ENCODE peak calls at places on chromosomes 5 and 9, in four cellular contexts. R is pancreas, J is A549, B is lower lobe of right lung. H is an unnamed sample.

GRCh38 chr9:32603914-32604852 is 31.2 kb upstream of the NDUFB6 start:
- DNase-seq in R (no peak), J (peak; percentile 42), B (no peak), H (no peak)

GRCh38 chr5:95620870-95621838 is 1.3 kb downstream of the GPR150 start:
- DNase-seq in R (peak; percentile 63), J (peak; percentile 7), B (peak; percentile 53), H (no peak)

GRCh38 chr5:157648275-157648990 is 3.8 kb downstream of the SOX30 start:
- DNase-seq in R (no peak), J (no peak), B (no peak), H (no peak)

GRCh38 chr9:113011911-113012381 is at the start of gene ZNF883:
- DNase-seq in R (peak; percentile 59), J (peak; percentile 73), B (peak; percentile 65), H (peak; percentile 53)

GRCh38 chr9:83062653-83063527 is at the start of gene RASEF:
- DNase-seq in R (peak; percentile 89), J (peak; percentile 80), B (peak; percentile 87), H (no peak)

GRCh38 chr9:1837453-1838084 is 177.6 kb upstream of the SMARCA2 start:
- DNase-seq in R (peak; percentile 18), J (peak; percentile 49), B (no peak), H (no peak)

GRCh38 chr5:161975350-161975749 is 92.2 kb upstream of the GABRG2 start:
- DNase-seq in R (no peak), J (no peak), B (no peak), H (no peak)

GRCh38 chr9:35861161-35861897 is 8.9 kb downstream of the OR13J1 start:
- DNase-seq in R (no peak), J (no peak), B (no peak), H (no peak)

GRCh38 chr5:57311251-57311650 is 137.4 kb downstream of the GPBP1 start:
- DNase-seq in R (no peak), J (no peak), B (no peak), H (no peak)

GRCh38 chr5:27437594-27438200 is 399.3 kb upstream of the CDH9 start:
- DNase-seq in R (no peak), J (no peak), B (no peak), H (no peak)

GRCh38 chr9:95754533-95755420 is 120.7 kb upstream of the ERCC6L2 start:
- DNase-seq in R (no peak), J (no peak), B (no peak), H (no peak)

GRCh38 chr9:134949681-134950403 is 32.1 kb upstream of the FCN1 start:
- DNase-seq in R (no peak), J (no peak), B (no peak), H (no peak)

GRCh38 chr5:14218897-14219573 is 75.9 kb downstream of the TRIO start:
- DNase-seq in R (no peak), J (no peak), B (no peak), H (no peak)

GRCh38 chr5:132821791-132822190 is 8.7 kb downstream of the SHROOM1 start:
- DNase-seq in R (no peak), J (no peak), B (no peak), H (no peak)

DNA sequence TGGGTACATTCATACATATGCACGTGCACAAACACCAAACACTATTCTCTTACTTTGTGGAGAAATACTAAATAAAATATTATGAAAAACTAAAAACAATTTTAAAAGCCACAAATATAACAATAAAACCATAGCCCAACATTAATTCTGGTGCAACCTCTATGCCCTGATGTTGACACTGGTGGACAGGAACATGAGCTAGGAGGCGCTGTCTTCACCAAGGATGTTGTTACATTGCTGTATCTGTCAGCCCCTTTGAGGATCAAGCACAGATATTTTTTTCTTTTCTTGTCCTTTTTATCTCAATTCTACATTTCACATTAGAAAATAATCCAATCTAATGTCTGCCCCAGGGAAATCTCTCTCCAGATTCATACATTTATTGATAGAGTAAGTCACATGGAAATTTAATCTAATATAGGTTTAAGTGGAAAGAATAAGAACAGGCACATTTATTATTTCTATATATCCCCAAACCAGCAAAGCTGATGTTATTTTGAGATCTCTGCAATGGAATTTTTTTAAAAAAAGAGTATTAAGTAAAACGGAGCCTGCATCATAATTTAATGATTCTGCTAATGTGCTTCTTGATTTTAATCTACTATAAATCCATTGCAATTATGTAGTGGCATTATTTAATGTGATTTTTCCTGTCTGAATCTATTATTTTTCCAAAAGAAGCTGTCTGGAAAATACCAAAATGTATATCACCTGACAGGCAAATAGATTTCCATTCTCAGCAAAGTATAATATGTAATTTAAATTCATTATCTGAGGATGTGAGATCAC is 716.5 kb downstream of the MTRR start:
- DNase-seq in R (no peak), J (no peak), B (no peak), H (no peak)
- TF ChIP-seq CTCF in R (no peak), J (no peak), B (no peak), H (no peak)

GRCh38 chr5:136016945-136017530 is 11.8 kb upstream of the TGFBI start:
- DNase-seq in R (no peak), J (peak; percentile 97), B (no peak), H (no peak)
- H3K4me1 ChIP-seq in R (no peaks in the 10 kb centered on the region), J (peaks cover 91% of the 10 kb centered on the region), B (peaks cover 78% of the 10 kb centered on the region), H (peaks cover 8% of the 10 kb centered on the region)

GRCh38 chr9:14439555-14439954 is 125.6 kb upstream of the NFIB start:
- DNase-seq in R (no peak), J (no peak), B (no peak), H (no peak)

GRCh38 chr9:14438232-14438966 is 124.5 kb upstream of the NFIB start:
- DNase-seq in R (no peak), J (no peak), B (no peak), H (no peak)

GRCh38 chr9:14445946-14446345 is 132.0 kb upstream of the NFIB start:
- DNase-seq in R (no peak), J (no peak), B (no peak), H (no peak)

GRCh38 chr9:14440062-14440461 is 126.1 kb upstream of the NFIB start:
- DNase-seq in R (no peak), J (no peak), B (no peak), H (no peak)

DNA sequence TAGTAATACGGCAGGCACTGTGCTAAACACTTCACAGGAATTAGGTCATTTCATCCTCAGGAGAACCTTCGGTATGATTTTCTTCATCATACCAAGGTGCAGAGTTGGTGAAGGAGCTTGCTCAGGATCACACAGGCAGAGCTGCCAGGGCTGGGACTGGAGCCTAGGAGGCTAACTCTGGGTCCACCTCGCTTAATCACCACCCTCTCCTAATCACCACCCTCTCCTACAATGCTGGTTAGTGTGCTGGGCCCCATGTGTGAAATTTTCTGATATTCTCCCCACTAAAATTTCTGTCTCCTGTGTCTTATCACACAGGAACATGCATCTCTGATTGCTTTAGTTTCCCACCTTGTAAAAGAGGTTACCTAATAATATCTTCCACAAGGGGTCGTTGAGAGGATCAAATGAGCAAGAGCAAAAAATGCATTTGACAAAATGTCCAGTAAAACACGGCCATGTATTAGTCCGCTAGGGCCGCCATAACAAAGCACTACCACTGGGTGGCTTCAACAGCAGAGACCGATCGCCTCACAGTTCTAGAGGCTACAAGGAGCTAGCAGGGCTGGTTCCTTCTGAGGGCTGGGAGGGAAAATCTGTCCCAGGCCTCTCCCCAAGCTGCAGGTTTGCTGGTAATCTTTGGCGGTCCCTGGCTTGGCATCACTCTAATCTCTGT is 128.2 kb upstream of the NFIB start:
- DNase-seq in R (no peak), J (peak; percentile 82), B (no peak), H (no peak)
- TF ChIP-seq CTCF in R (no peak), J (peak; percentile 54), B (no peak), H (no peak)

GRCh38 chr9:121648799-121649198 is 2.6 kb upstream of the DAB2IP start:
- DNase-seq in R (no peak), J (no peak), B (no peak), H (no peak)
- H3K4me1 ChIP-seq in R (peaks cover 14% of the 10 kb centered on the region), J (peaks cover 34% of the 10 kb centered on the region), B (peaks cover 35% of the 10 kb centered on the region), H (peaks cover 5% of the 10 kb centered on the region)

GRCh38 chr5:119267958-119268386 is 87.8 kb upstream of the TNFAIP8 start:
- DNase-seq in R (peak; percentile 85), J (peak; percentile 84), B (peak; percentile 95), H (peak; percentile 89)
- TF ChIP-seq CTCF in R (no peak), J (no peak), B (peak; percentile 44), H (peak; percentile 4)

DNA sequence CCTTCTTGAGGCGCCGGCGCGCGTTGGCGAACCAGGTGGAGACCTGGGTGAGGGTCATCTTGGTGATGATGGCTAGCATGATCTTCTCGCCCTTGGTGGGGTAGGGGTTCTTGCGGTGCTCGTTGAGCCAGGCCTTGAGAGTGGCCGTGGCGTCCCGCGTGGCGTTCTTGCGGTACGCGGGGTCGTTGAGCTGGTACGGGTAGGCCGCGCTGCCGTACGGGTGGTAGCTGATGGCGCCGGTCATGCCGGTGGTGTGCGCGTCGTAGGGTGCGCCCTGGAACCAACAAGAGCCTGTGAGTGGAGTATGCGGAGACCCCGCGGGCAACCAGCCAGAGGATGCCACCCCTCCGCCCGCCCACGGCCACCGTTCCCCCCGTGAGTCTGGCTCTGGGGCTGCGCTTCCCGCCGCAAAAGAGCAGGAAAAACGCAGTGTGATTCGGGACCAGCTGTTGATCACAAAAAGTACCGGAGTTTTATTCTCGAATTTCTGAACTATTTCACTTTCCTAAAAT is 1.9 kb downstream of the IRX2 start:
- DNase-seq in R (no peak), J (no peak), B (peak; percentile 55), H (no peak)
- H3K4me1 ChIP-seq in R (no peaks in the 10 kb centered on the region), J (no peaks in the 10 kb centered on the region), B (no peaks in the 10 kb centered on the region), H (peaks cover 14% of the 10 kb centered on the region)

DNA sequence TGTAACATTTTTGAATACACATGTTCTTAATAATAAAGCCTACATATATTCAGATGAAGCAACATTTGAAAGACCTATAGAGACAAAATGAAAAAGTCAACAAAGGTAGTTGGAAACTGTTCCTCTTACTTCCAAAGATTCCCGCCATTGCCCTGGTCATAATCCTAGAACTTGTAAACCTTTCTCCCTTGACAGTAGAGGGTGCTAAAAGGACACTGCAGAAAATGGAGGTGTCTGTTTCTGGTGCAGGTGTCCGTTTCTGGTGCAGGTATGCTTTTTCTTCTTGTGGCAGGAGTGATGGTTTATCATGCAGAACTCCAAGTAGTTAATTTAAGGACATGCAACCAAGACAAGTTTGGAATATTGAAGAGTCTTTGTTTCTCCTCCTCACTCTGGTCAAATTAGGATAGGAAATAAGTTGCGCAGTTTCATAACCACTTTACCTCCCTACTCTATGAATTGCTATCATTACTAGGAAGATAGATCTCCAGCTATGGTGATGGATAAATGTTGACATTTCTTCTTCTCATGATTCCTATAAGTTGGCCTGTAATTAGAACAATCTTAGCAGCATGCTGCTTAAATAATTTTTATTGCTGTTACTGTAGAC is 56.0 kb upstream of the FAM174A start:
- DNase-seq in R (peak; percentile 16), J (peak; percentile 42), B (no peak), H (no peak)
- TF ChIP-seq CTCF in R (peak; percentile 15), J (peak; percentile 68), B (peak; percentile 55), H (no peak)